ENCODE peak calls at places on chromosomes 3 and 15, in four cellular contexts. One of them, this sample, is unnamed.

GRCh38 chr3:54932606-54933005 is 4.7 kb upstream of the LRTM1 start:
- DNase-seq in glutamatergic neuron: no peak
- DNase-seq in lower leg skin: no peak
- DNase-seq in GM13977: no peak
- DNase-seq in this sample: no peak

GRCh38 chr3:32469151-32469874 is 33.3 kb downstream of the CMTM6 start:
- DNase-seq in glutamatergic neuron: no peak
- DNase-seq in lower leg skin: no peak
- DNase-seq in GM13977: peak
- DNase-seq in this sample: no peak

GRCh38 chr15:97027772-97028171 is 697.3 kb downstream of the NR2F2 start:
- DNase-seq in glutamatergic neuron: no peak
- DNase-seq in lower leg skin: no peak
- DNase-seq in GM13977: no peak
- DNase-seq in this sample: no peak

GRCh38 chr15:58931985-58932384 is 1.5 kb downstream of the SLTM start:
- DNase-seq in glutamatergic neuron: no peak
- DNase-seq in lower leg skin: no peak
- DNase-seq in GM13977: peak
- DNase-seq in this sample: no peak

GRCh38 chr3:189355481-189356201 is 183.9 kb downstream of the TPRG1 start:
- DNase-seq in glutamatergic neuron: no peak
- DNase-seq in lower leg skin: no peak
- DNase-seq in GM13977: no peak
- DNase-seq in this sample: no peak

GRCh38 chr3:15478300-15478979 is 43.1 kb downstream of the COLQ start:
- DNase-seq in glutamatergic neuron: no peak
- DNase-seq in lower leg skin: no peak
- DNase-seq in GM13977: no peak
- DNase-seq in this sample: no peak

GRCh38 chr15:79121571-79121970 is 31.0 kb upstream of the RASGRF1 start:
- DNase-seq in glutamatergic neuron: no peak
- DNase-seq in lower leg skin: no peak
- DNase-seq in GM13977: no peak
- DNase-seq in this sample: no peak

GRCh38 chr3:11288786-11289637 is 16.8 kb downstream of the ATG7 start:
- DNase-seq in glutamatergic neuron: no peak
- DNase-seq in lower leg skin: no peak
- DNase-seq in GM13977: peak
- DNase-seq in this sample: no peak

GRCh38 chr3:155958676-155959075 is 88.2 kb downstream of the GMPS start:
- DNase-seq in glutamatergic neuron: no peak
- DNase-seq in lower leg skin: no peak
- DNase-seq in GM13977: no peak
- DNase-seq in this sample: no peak

GRCh38 chr3:112489674-112490479 is 9.4 kb downstream of the BTLA start:
- DNase-seq in glutamatergic neuron: no peak
- DNase-seq in lower leg skin: no peak
- DNase-seq in GM13977: peak
- DNase-seq in this sample: no peak

GRCh38 chr15:100202309-100202943 is 139.3 kb downstream of the ADAMTS17 start:
- DNase-seq in glutamatergic neuron: no peak
- DNase-seq in lower leg skin: no peak
- DNase-seq in GM13977: no peak
- DNase-seq in this sample: no peak

GRCh38 chr3:102570551-102570950 is 135.7 kb downstream of the ZPLD1 start:
- DNase-seq in glutamatergic neuron: no peak
- DNase-seq in lower leg skin: no peak
- DNase-seq in GM13977: no peak
- DNase-seq in this sample: no peak

GRCh38 chr3:121660356-121661171 is at the start of gene HCLS1:
- DNase-seq in glutamatergic neuron: no peak
- DNase-seq in lower leg skin: peak
- DNase-seq in GM13977: peak
- DNase-seq in this sample: peak

GRCh38 chr15:60215225-60215963 is 182.4 kb downstream of the ANXA2 start:
- DNase-seq in glutamatergic neuron: no peak
- DNase-seq in lower leg skin: no peak
- DNase-seq in GM13977: no peak
- DNase-seq in this sample: no peak

GRCh38 chr3:99651561-99651960 is 13.2 kb downstream of the COL8A1 start:
- DNase-seq in glutamatergic neuron: no peak
- DNase-seq in lower leg skin: no peak
- DNase-seq in GM13977: no peak
- DNase-seq in this sample: peak

GRCh38 chr15:85763557-85764303 is 31.0 kb downstream of the KLHL25 start:
- DNase-seq in glutamatergic neuron: no peak
- DNase-seq in lower leg skin: no peak
- DNase-seq in GM13977: no peak
- DNase-seq in this sample: no peak

GRCh38 chr3:24450142-24450932 is 44.3 kb downstream of the THRB start:
- DNase-seq in glutamatergic neuron: no peak
- DNase-seq in lower leg skin: no peak
- DNase-seq in GM13977: no peak
- DNase-seq in this sample: no peak

GRCh38 chr3:43468141-43468540 is 153.7 kb downstream of the ANO10 start:
- DNase-seq in glutamatergic neuron: no peak
- DNase-seq in lower leg skin: no peak
- DNase-seq in GM13977: no peak
- DNase-seq in this sample: no peak

GRCh38 chr3:159583662-159584061 is 405.0 kb upstream of the IL12A start:
- DNase-seq in glutamatergic neuron: no peak
- DNase-seq in lower leg skin: no peak
- DNase-seq in GM13977: no peak
- DNase-seq in this sample: no peak

GRCh38 chr3:59818033-59818936 is 768.5 kb upstream of the CFAP20DC start:
- DNase-seq in glutamatergic neuron: peak
- DNase-seq in lower leg skin: peak
- DNase-seq in GM13977: no peak
- DNase-seq in this sample: peak

DNA sequence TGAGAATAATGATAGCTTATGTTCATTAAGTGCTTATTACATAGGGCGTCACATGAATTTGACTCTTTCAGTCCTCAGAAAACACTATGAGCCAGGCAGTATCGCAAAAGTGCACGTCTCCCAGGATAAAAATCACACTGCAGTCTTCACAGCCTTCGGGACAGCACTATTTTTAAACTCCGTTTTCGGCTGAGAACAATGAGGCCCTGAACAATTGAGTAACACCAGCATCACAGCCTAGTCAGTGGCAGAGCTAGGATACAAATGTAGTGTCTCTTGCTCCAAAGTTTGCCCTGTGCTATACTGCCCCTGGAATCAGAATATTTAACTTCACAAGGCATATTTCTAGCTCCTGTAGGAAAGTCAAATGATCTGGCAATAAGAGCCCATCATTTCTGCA is 852.1 kb upstream of the SEMA6D start:
- DNase-seq in glutamatergic neuron: no peak
- DNase-seq in lower leg skin: no peak
- DNase-seq in GM13977: no peak
- DNase-seq in this sample: no peak
- TF ChIP-seq CTCF in glutamatergic neuron: no peak
- TF ChIP-seq CTCF in lower leg skin: no peak
- TF ChIP-seq CTCF in GM13977: no peak
- TF ChIP-seq CTCF in this sample: no peak

GRCh38 chr3:81419196-81419595 is 342.2 kb downstream of the GBE1 start:
- DNase-seq in glutamatergic neuron: no peak
- DNase-seq in lower leg skin: no peak
- DNase-seq in GM13977: peak
- DNase-seq in this sample: no peak
- TF ChIP-seq CTCF in glutamatergic neuron: peak
- TF ChIP-seq CTCF in lower leg skin: no peak
- TF ChIP-seq CTCF in GM13977: peak
- TF ChIP-seq CTCF in this sample: peak

GRCh38 chr3:127764301-127764700 is 58.0 kb downstream of the MGLL start:
- DNase-seq in glutamatergic neuron: no peak
- DNase-seq in lower leg skin: no peak
- DNase-seq in GM13977: no peak
- DNase-seq in this sample: no peak

GRCh38 chr3:127762787-127763105 is 59.6 kb downstream of the MGLL start:
- DNase-seq in glutamatergic neuron: no peak
- DNase-seq in lower leg skin: no peak
- DNase-seq in GM13977: no peak
- DNase-seq in this sample: no peak

GRCh38 chr3:127762077-127762786 is 60.1 kb downstream of the MGLL start:
- DNase-seq in glutamatergic neuron: no peak
- DNase-seq in lower leg skin: no peak
- DNase-seq in GM13977: peak
- DNase-seq in this sample: no peak

GRCh38 chr3:127763816-127764215 is 58.5 kb downstream of the MGLL start:
- DNase-seq in glutamatergic neuron: no peak
- DNase-seq in lower leg skin: peak
- DNase-seq in GM13977: no peak
- DNase-seq in this sample: no peak

GRCh38 chr3:127763337-127763736 is 59.0 kb downstream of the MGLL start:
- DNase-seq in glutamatergic neuron: no peak
- DNase-seq in lower leg skin: no peak
- DNase-seq in GM13977: no peak
- DNase-seq in this sample: no peak
- TF ChIP-seq CTCF in glutamatergic neuron: no peak
- TF ChIP-seq CTCF in lower leg skin: no peak
- TF ChIP-seq CTCF in GM13977: no peak
- TF ChIP-seq CTCF in this sample: no peak

GRCh38 chr15:46260937-46261336 is 626.1 kb downstream of the SQOR start:
- DNase-seq in glutamatergic neuron: peak
- DNase-seq in lower leg skin: no peak
- DNase-seq in GM13977: no peak
- DNase-seq in this sample: no peak
- TF ChIP-seq CTCF in glutamatergic neuron: no peak
- TF ChIP-seq CTCF in lower leg skin: no peak
- TF ChIP-seq CTCF in GM13977: no peak
- TF ChIP-seq CTCF in this sample: no peak

GRCh38 chr3:19147905-19148767 is at the start of gene KCNH8:
- DNase-seq in glutamatergic neuron: peak
- DNase-seq in lower leg skin: no peak
- DNase-seq in GM13977: peak
- DNase-seq in this sample: no peak
- TF ChIP-seq CTCF in glutamatergic neuron: no peak
- TF ChIP-seq CTCF in lower leg skin: no peak
- TF ChIP-seq CTCF in GM13977: no peak
- TF ChIP-seq CTCF in this sample: no peak

GRCh38 chr15:31892513-31892912 is 137.8 kb upstream of the CHRNA7 start:
- DNase-seq in glutamatergic neuron: no peak
- DNase-seq in lower leg skin: no peak
- DNase-seq in GM13977: no peak
- DNase-seq in this sample: no peak

DNA sequence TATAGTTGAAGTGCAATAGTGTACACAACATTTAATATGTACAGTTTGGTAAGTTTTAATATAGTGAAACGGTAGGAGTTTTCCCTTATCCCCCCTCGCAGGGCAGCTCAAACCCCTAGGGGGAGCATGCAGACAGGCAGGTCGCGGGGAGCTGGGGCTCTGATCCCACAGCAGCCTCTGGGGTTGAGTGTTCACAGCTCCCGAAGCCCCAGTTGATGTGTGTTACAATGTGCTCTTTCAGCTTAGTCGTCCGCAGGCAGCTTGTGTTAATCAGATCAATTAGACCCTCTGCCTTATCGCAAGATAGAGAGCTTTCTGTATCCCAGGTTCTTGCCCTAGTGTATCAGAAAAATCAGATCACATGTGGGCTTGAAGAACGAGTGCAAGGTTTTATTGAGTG is 143.1 kb upstream of the CHRNA7 start:
- DNase-seq in glutamatergic neuron: peak
- DNase-seq in lower leg skin: no peak
- DNase-seq in GM13977: no peak
- DNase-seq in this sample: no peak
- TF ChIP-seq CTCF in glutamatergic neuron: no peak
- TF ChIP-seq CTCF in lower leg skin: no peak
- TF ChIP-seq CTCF in GM13977: no peak
- TF ChIP-seq CTCF in this sample: no peak

GRCh38 chr15:74808073-74808839 is 4.4 kb upstream of the LMAN1L start:
- DNase-seq in glutamatergic neuron: no peak
- DNase-seq in lower leg skin: no peak
- DNase-seq in GM13977: no peak
- DNase-seq in this sample: no peak

GRCh38 chr15:74809242-74809641 is 3.4 kb upstream of the LMAN1L start:
- DNase-seq in glutamatergic neuron: no peak
- DNase-seq in lower leg skin: no peak
- DNase-seq in GM13977: no peak
- DNase-seq in this sample: no peak

GRCh38 chr15:74809951-74810350 is 2.7 kb upstream of the LMAN1L start:
- DNase-seq in glutamatergic neuron: no peak
- DNase-seq in lower leg skin: no peak
- DNase-seq in GM13977: no peak
- DNase-seq in this sample: no peak

GRCh38 chr15:74807302-74807701 is 5.3 kb upstream of the LMAN1L start:
- DNase-seq in glutamatergic neuron: no peak
- DNase-seq in lower leg skin: no peak
- DNase-seq in GM13977: no peak
- DNase-seq in this sample: no peak

GRCh38 chr15:74808840-74809229 is 3.8 kb upstream of the LMAN1L start:
- DNase-seq in glutamatergic neuron: no peak
- DNase-seq in lower leg skin: no peak
- DNase-seq in GM13977: no peak
- DNase-seq in this sample: no peak
- TF ChIP-seq CTCF in glutamatergic neuron: no peak
- TF ChIP-seq CTCF in lower leg skin: no peak
- TF ChIP-seq CTCF in GM13977: no peak
- TF ChIP-seq CTCF in this sample: no peak

GRCh38 chr3:72586694-72587093 is 261.6 kb downstream of the SHQ1 start:
- DNase-seq in glutamatergic neuron: no peak
- DNase-seq in lower leg skin: no peak
- DNase-seq in GM13977: no peak
- DNase-seq in this sample: no peak

GRCh38 chr3:72582963-72583362 is 265.3 kb downstream of the SHQ1 start:
- DNase-seq in glutamatergic neuron: no peak
- DNase-seq in lower leg skin: no peak
- DNase-seq in GM13977: no peak
- DNase-seq in this sample: no peak

GRCh38 chr3:72590732-72591192 is 257.5 kb downstream of the SHQ1 start:
- DNase-seq in glutamatergic neuron: peak
- DNase-seq in lower leg skin: no peak
- DNase-seq in GM13977: no peak
- DNase-seq in this sample: no peak

GRCh38 chr3:72584262-72584661 is 264.0 kb downstream of the SHQ1 start:
- DNase-seq in glutamatergic neuron: no peak
- DNase-seq in lower leg skin: no peak
- DNase-seq in GM13977: no peak
- DNase-seq in this sample: no peak

GRCh38 chr3:72587282-72587681 is 261.0 kb downstream of the SHQ1 start:
- DNase-seq in glutamatergic neuron: no peak
- DNase-seq in lower leg skin: no peak
- DNase-seq in GM13977: no peak
- DNase-seq in this sample: no peak
- TF ChIP-seq CTCF in glutamatergic neuron: no peak
- TF ChIP-seq CTCF in lower leg skin: no peak
- TF ChIP-seq CTCF in GM13977: peak
- TF ChIP-seq CTCF in this sample: no peak

This sample was measured in right atrium auricular region.